ENCODE peak calls at places on chromosomes 3 and 15, in eight cellular contexts. R is GM12878, E is transverse colon, H is sigmoid colon, A is HepG2, P is stomach, W is upper lobe of left lung, V is esophagus muscularis mucosa. S is an unnamed sample. For H3K27me3, the result is how much of the 10 kb centered on the place peaks cover.

GRCh38 chr15:78265752-78266224 is 1.4 kb downstream of the DNAJA4 start:
- DNase-seq in P (no peak), E (no peak), V (no peak), A (no peak), R (no peak), H (no peak), W (no peak), S (no peak)

GRCh38 chr3:31790516-31791148 is 190.4 kb downstream of the OSBPL10 start:
- DNase-seq in A (no peak), V (peak), R (no peak), H (no peak), W (no peak), P (no peak), E (no peak), S (no peak)

GRCh38 chr3:34196914-34197313 is 398.5 kb downstream of the PDCD6IP start:
- DNase-seq in A (no peak), H (no peak), W (no peak), R (no peak), P (no peak), V (no peak), E (no peak), S (no peak)

GRCh38 chr3:52291508-52292181 is 4.0 kb downstream of the GLYCTK start:
- DNase-seq in W (no peak), V (no peak), H (peak), E (peak), A (no peak), R (no peak), P (no peak), S (no peak)

GRCh38 chr15:60840703-60841411 is 361.9 kb upstream of the ICE2 start:
- DNase-seq in P (no peak), V (no peak), W (peak), A (no peak), R (no peak), H (no peak), E (no peak), S (no peak)

GRCh38 chr15:41292521-41292920 is 39.9 kb downstream of the OIP5 start:
- DNase-seq in R (no peak), H (no peak), E (no peak), W (no peak), V (no peak), P (no peak), A (no peak), S (no peak)

GRCh38 chr3:179973931-179974361 is 62.8 kb downstream of the PEX5L start:
- DNase-seq in V (no peak), R (no peak), A (no peak), W (no peak), H (no peak), E (no peak), P (no peak), S (no peak)

GRCh38 chr15:71291723-71292122 is 176.5 kb downstream of the THSD4 start:
- DNase-seq in E (no peak), R (no peak), H (no peak), W (no peak), A (no peak), P (no peak), V (no peak), S (no peak)

GRCh38 chr3:177735441-177735840 is 538.2 kb upstream of the TBL1XR1 start:
- DNase-seq in E (no peak), A (no peak), R (no peak), V (no peak), H (no peak), P (no peak), W (no peak), S (no peak)

GRCh38 chr3:123098411-123099330 is 31.8 kb downstream of the PDIA5 start:
- DNase-seq in H (no peak), P (no peak), A (no peak), V (no peak), R (no peak), W (no peak), E (peak), S (no peak)

GRCh38 chr3:46146021-46146420 is 62.1 kb downstream of the CCR1 start:
- DNase-seq in W (no peak), H (no peak), R (no peak), E (no peak), A (no peak), P (no peak), V (no peak), S (no peak)

GRCh38 chr3:174408310-174408709 is 450.8 kb upstream of the NAALADL2 start:
- DNase-seq in R (no peak), A (no peak), P (no peak), W (no peak), E (no peak), V (no peak), H (no peak), S (no peak)

GRCh38 chr15:74345051-74345450 is 22.4 kb downstream of the CYP11A1 start:
- DNase-seq in H (peak), E (no peak), A (no peak), P (no peak), R (no peak), V (no peak), W (no peak), S (no peak)

GRCh38 chr3:108862865-108863798 is 40.5 kb downstream of the TRAT1 start:
- DNase-seq in W (no peak), E (no peak), V (no peak), A (no peak), H (no peak), P (no peak), R (no peak), S (no peak)

GRCh38 chr3:113668015-113668414 is 28.4 kb downstream of the USF3 start:
- DNase-seq in H (no peak), P (no peak), E (no peak), A (no peak), R (no peak), W (no peak), V (no peak), S (no peak)

GRCh38 chr3:148789156-148789555 is 38.5 kb upstream of the CPB1 start:
- DNase-seq in W (no peak), V (no peak), A (no peak), E (no peak), R (no peak), H (no peak), P (no peak), S (no peak)

GRCh38 chr3:189355481-189356201 is 183.9 kb downstream of the TPRG1 start:
- DNase-seq in P (no peak), R (no peak), E (peak), H (no peak), V (no peak), A (peak), W (no peak), S (no peak)

GRCh38 chr3:123872621-123873020 is 11.5 kb downstream of the MYLK start:
- DNase-seq in P (no peak), W (no peak), E (no peak), H (no peak), V (no peak), R (no peak), A (no peak), S (no peak)

GRCh38 chr3:141050576-141050912 is 603 bp upstream of the SPSB4 start:
- DNase-seq in V (no peak), E (no peak), R (no peak), H (no peak), P (no peak), A (no peak), W (no peak), S (no peak)

GRCh38 chr3:58173670-58174472 is 36.9 kb downstream of the DNASE1L3 start:
- DNase-seq in R (no peak), P (peak), V (no peak), H (peak), A (peak), E (peak), W (peak), S (no peak)

GRCh38 chr15:70593795-70594194 is 169.6 kb downstream of the UACA start:
- DNase-seq in W (no peak), E (no peak), P (no peak), R (no peak), A (no peak), H (no peak), V (no peak), S (no peak)

DNA sequence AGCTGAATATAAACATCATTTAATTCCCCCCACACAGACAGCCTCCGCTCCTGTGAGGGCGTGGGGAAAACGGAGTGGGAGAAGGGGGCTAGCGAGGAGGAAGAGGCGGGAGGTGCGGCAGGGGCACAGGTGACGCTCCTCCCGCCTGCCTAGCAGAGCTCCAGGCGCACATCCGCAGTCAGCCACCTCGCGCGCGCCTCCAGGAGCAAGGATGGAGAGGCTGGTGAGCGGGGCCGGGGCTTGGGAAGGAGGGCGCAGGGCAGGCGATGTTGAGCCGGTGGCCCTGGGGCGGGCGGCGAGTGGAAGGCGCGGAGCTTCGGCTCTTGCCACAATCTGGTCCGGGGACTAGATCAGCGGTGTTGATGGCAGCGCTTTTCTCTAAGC is at the start of gene CD200:
- DNase-seq in P (peak), W (peak), V (no peak), E (peak), H (peak), A (no peak), R (no peak), S (peak)
- TF ChIP-seq POLR2A in P (no peak), W (no peak), V (no peak), E (peak), H (peak), A (no peak), R (peak), S (no peak)

GRCh38 chr3:8504611-8504973 is 3.0 kb downstream of the LMCD1 start:
- DNase-seq in R (no peak), V (no peak), H (no peak), P (no peak), W (no peak), E (no peak), A (no peak), S (no peak)
- TF ChIP-seq EP300 in R (no peak), V (no peak), H (no peak), P (no peak), W (no peak), E (no peak), A (no peak), S (no peak)

DNA sequence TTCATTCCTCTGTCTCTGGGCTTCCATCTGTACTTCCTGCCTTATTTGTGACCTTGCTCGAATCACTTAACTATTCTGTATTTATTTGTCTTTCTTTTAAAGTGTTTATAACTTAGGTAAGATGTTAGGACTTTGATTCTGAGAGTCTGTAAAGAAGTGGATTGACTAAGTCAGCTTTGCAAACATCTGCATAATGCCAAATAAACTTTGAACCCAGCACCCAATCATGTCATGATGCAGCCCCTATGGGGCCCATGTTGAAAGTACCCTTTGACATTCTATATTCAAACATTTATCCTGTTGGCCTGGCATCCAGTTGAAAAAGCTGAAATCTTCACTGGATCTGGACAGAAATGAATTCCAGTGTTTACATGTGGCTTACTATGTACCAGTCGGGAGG is 3.8 kb upstream of the MYRIP start:
- DNase-seq in E (no peak), R (no peak), P (no peak), A (peak), W (no peak), V (no peak), H (no peak), S (no peak)
- H3K27me3 ChIP-seq in E (under half), R (under half), P (under half), A (under half), W (under half), V (under half), H (under half), S (under half)

GRCh38 chr3:187019542-187020072 is 89.3 kb downstream of the ST6GAL1 start:
- DNase-seq in P (no peak), A (peak), R (no peak), V (no peak), W (no peak), H (no peak), E (no peak), S (no peak)

GRCh38 chr3:187020376-187020775 is 90.0 kb downstream of the ST6GAL1 start:
- DNase-seq in H (no peak), W (no peak), V (no peak), A (no peak), E (no peak), R (no peak), P (no peak), S (no peak)

GRCh38 chr3:187022403-187023029 is 92.2 kb downstream of the ST6GAL1 start:
- DNase-seq in P (no peak), W (no peak), H (no peak), V (no peak), A (no peak), E (no peak), R (no peak), S (no peak)

GRCh38 chr3:187024561-187025226 is 94.4 kb downstream of the ST6GAL1 start:
- DNase-seq in H (no peak), A (no peak), E (no peak), W (no peak), R (no peak), V (no peak), P (no peak), S (no peak)

DNA sequence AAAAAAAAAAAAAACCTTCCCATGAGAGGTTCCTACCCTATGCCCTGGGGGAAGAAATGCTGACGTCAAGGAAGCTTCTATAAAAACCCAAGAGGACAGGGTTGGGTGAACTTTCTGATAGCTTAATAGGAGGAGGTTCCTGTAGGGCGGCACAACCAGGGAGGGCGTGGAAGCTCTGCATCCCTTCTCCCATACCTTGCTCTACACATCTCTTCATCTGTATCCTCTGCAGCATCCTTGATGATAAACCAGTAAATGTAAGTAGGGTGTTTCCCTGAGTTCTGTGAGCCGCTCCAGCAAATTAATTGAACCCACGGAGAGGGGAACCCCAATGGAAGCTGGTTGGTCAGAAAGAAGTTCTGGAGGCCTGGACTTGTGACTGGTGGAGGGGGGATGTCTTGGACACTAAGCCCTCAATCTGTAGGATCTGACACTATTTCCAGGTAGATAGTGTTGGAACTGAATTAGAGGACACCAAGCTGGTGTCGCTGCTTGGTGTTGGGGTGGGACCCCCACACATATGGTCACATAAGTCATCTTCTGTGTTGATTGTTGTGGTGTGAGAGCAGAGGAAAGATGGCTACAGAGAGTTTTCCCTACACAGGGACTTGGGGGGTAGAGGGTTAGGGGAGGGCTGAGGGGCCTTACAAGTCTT is 91.5 kb downstream of the ST6GAL1 start:
- DNase-seq in V (no peak), E (no peak), H (no peak), P (no peak), R (peak), W (no peak), A (no peak), S (no peak)
- TF ChIP-seq POLR2A in V (no peak), E (peak), H (no peak), P (no peak), R (peak), W (no peak), A (no peak), S (no peak)

GRCh38 chr3:57060089-57060829 is at the start of gene SPATA12:
- DNase-seq in W (peak), A (peak), R (no peak), H (peak), V (no peak), E (peak), P (peak), S (peak)
- TF ChIP-seq EP300 in W (no peak), A (no peak), R (no peak), H (no peak), V (no peak), E (no peak), P (no peak), S (no peak)

GRCh38 chr15:40279437-40280141 is 3.3 kb downstream of the ANKRD63 start:
- DNase-seq in R (no peak), H (peak), E (peak), W (peak), P (peak), A (peak), V (no peak), S (peak)
- H3K27me3 ChIP-seq in R (under half), H (under half), E (half or more), W (under half), P (under half), A (half or more), V (under half), S (under half)

DNA sequence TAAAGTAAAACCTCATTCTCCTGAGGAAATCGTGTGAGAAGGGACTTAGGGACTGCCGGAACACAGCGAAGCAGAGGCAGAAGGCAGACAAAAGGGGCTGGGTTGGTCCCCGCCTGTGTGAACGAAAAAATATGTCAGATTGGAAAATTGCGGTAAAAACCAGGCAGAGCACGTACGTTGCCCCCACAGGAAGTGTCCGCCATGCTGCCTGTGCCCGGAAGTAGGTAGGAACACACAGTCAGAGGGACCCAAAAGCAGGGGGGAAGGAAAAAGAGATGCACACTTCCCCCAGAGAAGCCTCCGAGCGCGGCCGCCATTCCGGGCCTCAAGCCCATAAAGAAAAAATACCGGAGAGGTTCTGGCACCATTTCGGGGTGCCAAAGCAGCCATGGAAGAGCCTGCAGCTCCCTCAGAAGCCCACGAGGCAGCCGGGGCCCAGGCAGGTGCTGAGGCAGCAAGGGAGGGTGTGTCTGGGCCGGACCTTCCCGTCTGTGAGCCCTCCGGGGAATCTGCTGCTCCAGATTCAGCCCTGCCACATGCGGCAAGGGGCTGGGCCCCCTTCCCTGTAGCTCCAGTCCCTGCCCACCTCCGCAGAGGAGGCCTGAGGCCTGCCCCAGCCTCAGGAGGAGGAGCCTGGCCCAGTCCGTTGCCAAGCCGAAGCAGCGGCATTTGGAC is at the start of gene MKRN3:
- DNase-seq in W (no peak), R (no peak), H (no peak), A (peak), V (no peak), P (no peak), E (peak), S (no peak)
- TF ChIP-seq POLR2A in W (no peak), R (no peak), H (no peak), A (peak), V (no peak), P (no peak), E (no peak), S (no peak)

GRCh38 chr3:156834962-156835535 is 8.9 kb downstream of the LEKR1 start:
- DNase-seq in W (no peak), A (no peak), R (no peak), V (no peak), P (no peak), E (no peak), H (no peak), S (no peak)
- TF ChIP-seq EP300 in W (no peak), A (no peak), R (no peak), V (no peak), P (no peak), E (no peak), H (no peak), S (no peak)

GRCh38 chr3:126389792-126390142 is 4.9 kb upstream of the CFAP100 start:
- DNase-seq in W (no peak), A (no peak), P (peak), V (no peak), H (peak), E (no peak), R (no peak), S (no peak)

GRCh38 chr3:126391631-126392030 is 3.1 kb upstream of the CFAP100 start:
- DNase-seq in R (no peak), A (no peak), V (no peak), P (peak), E (no peak), W (no peak), H (peak), S (no peak)

GRCh38 chr3:126390751-126391150 is 4.0 kb upstream of the CFAP100 start:
- DNase-seq in H (peak), A (no peak), W (no peak), E (no peak), V (no peak), P (peak), R (no peak), S (no peak)

GRCh38 chr3:126389112-126389791 is 5.5 kb upstream of the CFAP100 start:
- DNase-seq in R (no peak), V (peak), E (peak), P (peak), H (peak), W (peak), A (peak), S (peak)

GRCh38 chr3:126390201-126390600 is 4.5 kb upstream of the CFAP100 start:
- DNase-seq in P (peak), R (no peak), W (no peak), A (no peak), V (no peak), E (no peak), H (peak), S (no peak)
- H3K27me3 ChIP-seq in P (under half), R (under half), W (under half), A (under half), V (under half), E (under half), H (under half), S (under half)

DNA sequence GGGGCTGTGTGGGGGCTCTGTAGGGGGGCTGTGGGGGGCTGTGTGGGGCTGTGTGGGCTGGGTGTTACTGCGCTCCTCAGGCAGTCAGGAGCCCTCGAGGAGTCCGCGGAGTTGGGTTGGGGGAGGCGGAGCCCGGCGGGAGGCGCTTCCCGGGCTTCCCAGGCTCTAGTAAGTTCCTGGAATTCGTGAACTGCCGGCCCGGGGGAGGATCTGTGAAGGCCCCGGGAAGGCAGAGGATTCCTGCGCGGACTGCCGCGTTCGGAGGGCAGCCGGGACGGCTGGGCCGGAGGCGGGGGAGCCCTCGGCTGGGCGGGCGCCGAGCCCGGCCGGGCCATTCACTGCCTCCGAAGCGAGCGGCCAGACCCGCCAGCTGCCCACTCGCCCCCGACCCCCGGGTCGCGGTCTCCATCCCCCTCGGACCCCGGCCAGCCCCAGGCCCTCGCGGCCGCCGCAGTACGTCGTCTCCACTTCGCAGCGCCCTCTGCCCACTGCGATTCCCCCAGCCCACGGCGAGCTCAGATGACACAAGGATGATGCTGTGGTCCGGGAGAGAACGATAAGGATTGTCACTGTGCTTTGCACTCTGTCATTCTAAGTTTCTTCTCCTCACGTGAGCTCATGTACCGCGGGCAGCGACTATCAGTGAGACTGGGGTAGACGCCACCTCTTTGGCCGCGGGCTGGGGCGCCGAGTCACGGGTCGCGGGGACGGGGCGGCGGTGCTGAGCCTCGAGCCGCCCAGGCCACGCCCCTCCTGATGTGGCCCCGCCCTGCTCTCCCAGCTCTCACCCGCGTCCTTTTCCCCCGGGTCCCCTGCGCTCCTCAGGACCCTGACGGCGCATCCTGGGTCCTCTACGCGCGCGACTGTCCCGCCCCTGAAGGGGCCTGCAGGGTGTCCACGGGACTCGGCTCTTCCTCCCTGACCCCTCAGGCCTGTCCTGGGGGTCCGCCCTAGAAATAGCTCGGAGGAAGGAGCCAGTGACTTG is 65.3 kb downstream of the KLF13 start:
- DNase-seq in P (peak), R (no peak), H (peak), A (no peak), W (peak), V (peak), E (peak), S (peak)
- TF ChIP-seq POLR2A in P (peak), R (peak), H (peak), A (no peak), W (peak), V (peak), E (peak), S (peak)